ENCODE peak calls at places on chromosomes 13 and 19, in six cellular contexts. F is heart right ventricle, E is hepatocyte, P is pancreas, T is lower lobe of right lung, G is transverse colon. W is an unnamed sample. For H3K4me1, the result is how much of the 10 kb centered on the place peaks cover.

GRCh38 chr13:106570354-106570822 is 2.5 kb upstream of the ARGLU1 start:
- DNase-seq in T (peak), F (peak), P (peak), G (peak), E (peak), W (peak)

GRCh38 chr19:7010722-7011593 is 10.3 kb downstream of the MBD3L2B start:
- DNase-seq in G (no peak), E (no peak), P (no peak), F (no peak), T (no peak), W (peak)

GRCh38 chr13:110644892-110645521 is 29.7 kb downstream of the NAXD start:
- DNase-seq in E (peak), P (peak), F (peak), G (peak), T (peak), W (peak)

GRCh38 chr19:39352549-39353285 is 10.5 kb downstream of the SAMD4B start:
- DNase-seq in G (no peak), E (no peak), P (no peak), T (no peak), F (no peak), W (no peak)

GRCh38 chr13:107553838-107554237 is 661.5 kb downstream of the LIG4 start:
- DNase-seq in T (no peak), F (no peak), E (no peak), G (no peak), P (no peak), W (no peak)

GRCh38 chr13:28026508-28026907 is 38.0 kb upstream of the URAD start:
- DNase-seq in P (no peak), F (no peak), T (no peak), E (no peak), G (no peak), W (no peak)

GRCh38 chr13:23984541-23984940 is 87.2 kb upstream of the C1QTNF9B start:
- DNase-seq in E (no peak), F (no peak), P (peak), G (no peak), T (no peak), W (no peak)

GRCh38 chr19:50479761-50480251 is 3.2 kb upstream of the GARIN5A start:
- DNase-seq in F (no peak), P (no peak), T (no peak), E (no peak), G (no peak), W (no peak)

GRCh38 chr13:95233026-95233635 is 68.1 kb downstream of the ABCC4 start:
- DNase-seq in F (no peak), G (no peak), P (no peak), E (no peak), T (no peak), W (no peak)

GRCh38 chr19:3276341-3276799 is 51.9 kb downstream of the CELF5 start:
- DNase-seq in G (peak), E (peak), P (peak), F (no peak), T (peak), W (peak)

GRCh38 chr19:10780368-10780767 is 55.6 kb downstream of the TMED1 start:
- DNase-seq in E (no peak), T (peak), G (peak), P (no peak), F (no peak), W (no peak)

GRCh38 chr13:35630551-35631275 is 154.2 kb upstream of the MAB21L1 start:
- DNase-seq in T (no peak), G (no peak), P (no peak), E (peak), F (no peak), W (no peak)

GRCh38 chr13:34878354-34878753 is 63.7 kb upstream of the NBEA start:
- DNase-seq in T (no peak), E (no peak), F (no peak), G (no peak), P (no peak), W (no peak)

GRCh38 chr13:94607939-94608338 is 6.3 kb downstream of the GPR180 start:
- DNase-seq in T (no peak), E (no peak), G (no peak), F (no peak), P (no peak), W (no peak)

GRCh38 chr19:33052352-33052972 is 12.2 kb downstream of the RHPN2 start:
- DNase-seq in T (no peak), P (peak), G (peak), E (peak), F (no peak), W (peak)

GRCh38 chr19:38425222-38425809 is 703 bp downstream of the RASGRP4 start:
- DNase-seq in E (no peak), G (no peak), F (no peak), T (no peak), P (no peak), W (no peak)

GRCh38 chr19:42655748-42656147 is 61.0 kb upstream of the CEACAM8 start:
- DNase-seq in T (no peak), E (no peak), P (peak), G (no peak), F (no peak), W (no peak)

GRCh38 chr19:13576726-13577125 is 70.4 kb upstream of the CACNA1A start:
- DNase-seq in F (no peak), G (no peak), E (no peak), P (no peak), T (no peak), W (no peak)

GRCh38 chr19:13583114-13583513 is 76.8 kb upstream of the CACNA1A start:
- DNase-seq in T (no peak), P (no peak), E (no peak), G (no peak), F (no peak), W (no peak)

GRCh38 chr19:13583753-13584152 is 77.5 kb upstream of the CACNA1A start:
- DNase-seq in F (no peak), T (no peak), G (no peak), P (no peak), E (no peak), W (no peak)

GRCh38 chr19:13574933-13575332 is 68.7 kb upstream of the CACNA1A start:
- DNase-seq in F (no peak), P (no peak), G (no peak), T (no peak), E (no peak), W (no peak)

GRCh38 chr19:13579388-13580060 is 73.2 kb upstream of the CACNA1A start:
- DNase-seq in E (no peak), T (no peak), F (no peak), P (no peak), G (no peak), W (no peak)
- TF ChIP-seq CTCF in E (no peak), T (no peak), F (no peak), P (no peak), G (no peak), W (no peak)

GRCh38 chr13:41007359-41008118 is 11.6 kb downstream of the ELF1 start:
- DNase-seq in F (no peak), G (no peak), P (no peak), E (no peak), T (no peak), W (no peak)

GRCh38 chr13:41012536-41012935 is 6.6 kb downstream of the ELF1 start:
- DNase-seq in G (no peak), T (no peak), P (no peak), E (no peak), F (no peak), W (no peak)

GRCh38 chr13:41013834-41014233 is 5.3 kb downstream of the ELF1 start:
- DNase-seq in G (no peak), T (no peak), F (no peak), P (no peak), E (no peak), W (no peak)

GRCh38 chr13:41008349-41008980 is 10.7 kb downstream of the ELF1 start:
- DNase-seq in E (peak), G (no peak), T (no peak), P (no peak), F (no peak), W (no peak)

DNA sequence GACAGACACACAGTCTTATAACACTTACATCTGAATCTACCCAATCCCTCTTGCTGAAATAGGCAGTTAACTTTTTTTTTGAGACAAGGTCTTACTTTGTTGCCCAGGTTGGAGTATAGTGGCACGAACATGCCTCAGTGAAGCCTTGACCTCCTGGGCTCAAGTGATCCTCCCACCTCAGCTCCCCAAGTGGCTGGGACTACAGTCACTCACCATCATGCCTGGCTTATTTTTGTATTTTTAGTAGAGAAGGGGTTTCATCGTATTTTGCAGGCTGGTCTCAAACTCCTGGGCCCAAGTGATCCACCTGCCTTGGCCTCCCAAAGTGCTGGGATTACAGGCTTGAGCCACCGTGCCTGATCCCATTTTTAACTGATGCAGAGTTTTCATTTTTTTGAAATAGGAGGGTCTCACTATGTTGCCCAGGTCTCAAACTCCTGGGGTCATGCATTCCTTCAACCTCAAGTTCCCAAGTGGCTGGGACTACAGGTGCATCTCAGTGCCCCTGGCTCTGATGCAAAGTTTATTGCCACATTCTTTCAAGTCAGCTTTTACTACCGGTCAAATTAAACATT is 7.6 kb downstream of the ELF1 start:
- DNase-seq in E (no peak), T (no peak), F (no peak), P (no peak), G (no peak), W (no peak)
- H3K4me1 ChIP-seq in E (under half), T (half or more), F (under half), P (half or more), G (under half), W (under half)

GRCh38 chr19:491146-491741 is 5.0 kb upstream of the MADCAM1 start:
- DNase-seq in E (peak), T (no peak), P (no peak), G (no peak), F (peak), W (no peak)

GRCh38 chr19:488505-489417 is 7.5 kb upstream of the MADCAM1 start:
- DNase-seq in E (peak), T (peak), P (peak), G (peak), F (peak), W (peak)

GRCh38 chr19:492091-492531 is 4.2 kb upstream of the MADCAM1 start:
- DNase-seq in G (no peak), F (no peak), P (no peak), T (no peak), E (peak), W (no peak)

GRCh38 chr19:485583-486236 is 10.6 kb upstream of the MADCAM1 start:
- DNase-seq in T (no peak), P (peak), G (no peak), F (no peak), E (peak), W (no peak)

GRCh38 chr19:489418-490196 is 6.7 kb upstream of the MADCAM1 start:
- DNase-seq in G (no peak), F (no peak), E (peak), P (peak), T (no peak), W (no peak)
- H3K4me3 ChIP-seq in G (peak), F (peak), E (peak), P (peak), T (peak), W (peak)

GRCh38 chr19:16899566-16900075 is 10.8 kb downstream of the F2RL3 start:
- DNase-seq in T (peak), E (peak), F (no peak), P (no peak), G (peak), W (peak)
- TF ChIP-seq CTCF in T (peak), E (peak), F (peak), P (no peak), G (peak), W (peak)